ENCODE peak calls at places on chromosomes 7 and 10, in eight cellular contexts. One of them, this sample, is unnamed.

GRCh38 chr10:79189853-79190435 is 121.2 kb downstream of the ZMIZ1 start:
- DNase-seq in stimulated activated naive CD8-positive, alpha-beta T cell treated with anti-CD3 and anti-CD28 coated beads, Interleukin-15, Interleukin-2, amounts not matched to agents 100 U/mL and 50 U/mL, for 24 hours: no peak
- DNase-seq in glomerular endothelial cell: no peak
- DNase-seq in NCI-H510A treated with DMSO at 0.1 percent for 48 hours: no peak
- DNase-seq in stimulated activated CD4-positive, alpha-beta T cell treated with anti-CD3 and anti-CD28 coated beads, Interleukin-1b, Interleukin-23, amount 100 ng/mL, for 48 hours: no peak
- DNase-seq in mucosa of descending colon: no peak
- DNase-seq in astrocyte of the hippocampus: peak; percentile 72
- DNase-seq in mesenchymal stem cell: no peak
- DNase-seq in this sample: no peak

GRCh38 chr10:46555713-46556514 is 544 bp downstream of the GPRIN2 start:
- DNase-seq in astrocyte of the hippocampus: no peak
- DNase-seq in mesenchymal stem cell: no peak
- DNase-seq in mucosa of descending colon: peak; percentile 81
- DNase-seq in NCI-H510A treated with DMSO at 0.1 percent for 48 hours: peak; percentile 62
- DNase-seq in glomerular endothelial cell: no peak
- DNase-seq in stimulated activated CD4-positive, alpha-beta T cell treated with anti-CD3 and anti-CD28 coated beads, Interleukin-1b, Interleukin-23, amount 100 ng/mL, for 48 hours: no peak
- DNase-seq in stimulated activated naive CD8-positive, alpha-beta T cell treated with anti-CD3 and anti-CD28 coated beads, Interleukin-15, Interleukin-2, amounts not matched to agents 100 U/mL and 50 U/mL, for 24 hours: peak; percentile 5
- DNase-seq in this sample: no peak

GRCh38 chr7:149729586-149729982 is 43.8 kb downstream of the ZNF467 start:
- DNase-seq in stimulated activated naive CD8-positive, alpha-beta T cell treated with anti-CD3 and anti-CD28 coated beads, Interleukin-15, Interleukin-2, amounts not matched to agents 100 U/mL and 50 U/mL, for 24 hours: no peak
- DNase-seq in stimulated activated CD4-positive, alpha-beta T cell treated with anti-CD3 and anti-CD28 coated beads, Interleukin-1b, Interleukin-23, amount 100 ng/mL, for 48 hours: no peak
- DNase-seq in NCI-H510A treated with DMSO at 0.1 percent for 48 hours: no peak
- DNase-seq in glomerular endothelial cell: no peak
- DNase-seq in astrocyte of the hippocampus: no peak
- DNase-seq in mesenchymal stem cell: no peak
- DNase-seq in mucosa of descending colon: no peak
- DNase-seq in this sample: no peak

GRCh38 chr10:87771871-87772500 is 46.0 kb downstream of the ATAD1 start:
- DNase-seq in NCI-H510A treated with DMSO at 0.1 percent for 48 hours: peak; percentile 29
- DNase-seq in stimulated activated naive CD8-positive, alpha-beta T cell treated with anti-CD3 and anti-CD28 coated beads, Interleukin-15, Interleukin-2, amounts not matched to agents 100 U/mL and 50 U/mL, for 24 hours: no peak
- DNase-seq in mesenchymal stem cell: peak; percentile 52
- DNase-seq in glomerular endothelial cell: no peak
- DNase-seq in mucosa of descending colon: no peak
- DNase-seq in astrocyte of the hippocampus: peak; percentile 32
- DNase-seq in stimulated activated CD4-positive, alpha-beta T cell treated with anti-CD3 and anti-CD28 coated beads, Interleukin-1b, Interleukin-23, amount 100 ng/mL, for 48 hours: no peak
- DNase-seq in this sample: no peak

GRCh38 chr10:91683976-91684375 is 51.1 kb upstream of the PPP1R3C start:
- DNase-seq in mucosa of descending colon: no peak
- DNase-seq in glomerular endothelial cell: no peak
- DNase-seq in mesenchymal stem cell: peak; percentile 82
- DNase-seq in NCI-H510A treated with DMSO at 0.1 percent for 48 hours: no peak
- DNase-seq in stimulated activated naive CD8-positive, alpha-beta T cell treated with anti-CD3 and anti-CD28 coated beads, Interleukin-15, Interleukin-2, amounts not matched to agents 100 U/mL and 50 U/mL, for 24 hours: no peak
- DNase-seq in astrocyte of the hippocampus: peak; percentile 69
- DNase-seq in stimulated activated CD4-positive, alpha-beta T cell treated with anti-CD3 and anti-CD28 coated beads, Interleukin-1b, Interleukin-23, amount 100 ng/mL, for 48 hours: no peak
- DNase-seq in this sample: no peak

GRCh38 chr10:49175587-49176309 is 12.4 kb downstream of the TMEM273 start:
- DNase-seq in mesenchymal stem cell: no peak
- DNase-seq in glomerular endothelial cell: no peak
- DNase-seq in NCI-H510A treated with DMSO at 0.1 percent for 48 hours: no peak
- DNase-seq in mucosa of descending colon: no peak
- DNase-seq in stimulated activated CD4-positive, alpha-beta T cell treated with anti-CD3 and anti-CD28 coated beads, Interleukin-1b, Interleukin-23, amount 100 ng/mL, for 48 hours: no peak
- DNase-seq in astrocyte of the hippocampus: no peak
- DNase-seq in stimulated activated naive CD8-positive, alpha-beta T cell treated with anti-CD3 and anti-CD28 coated beads, Interleukin-15, Interleukin-2, amounts not matched to agents 100 U/mL and 50 U/mL, for 24 hours: no peak
- DNase-seq in this sample: no peak

GRCh38 chr10:132654708-132655661 is 117.4 kb downstream of the INPP5A start:
- DNase-seq in stimulated activated naive CD8-positive, alpha-beta T cell treated with anti-CD3 and anti-CD28 coated beads, Interleukin-15, Interleukin-2, amounts not matched to agents 100 U/mL and 50 U/mL, for 24 hours: peak; percentile 72
- DNase-seq in astrocyte of the hippocampus: peak; percentile 87
- DNase-seq in stimulated activated CD4-positive, alpha-beta T cell treated with anti-CD3 and anti-CD28 coated beads, Interleukin-1b, Interleukin-23, amount 100 ng/mL, for 48 hours: peak; percentile 53
- DNase-seq in mucosa of descending colon: peak; percentile 62
- DNase-seq in mesenchymal stem cell: peak; percentile 58
- DNase-seq in glomerular endothelial cell: no peak
- DNase-seq in NCI-H510A treated with DMSO at 0.1 percent for 48 hours: peak; percentile 8
- DNase-seq in this sample: peak; percentile 35

GRCh38 chr7:98211221-98211675 is at the start of gene BHLHA15:
- DNase-seq in mucosa of descending colon: peak; percentile 82
- DNase-seq in NCI-H510A treated with DMSO at 0.1 percent for 48 hours: peak; percentile 9
- DNase-seq in stimulated activated naive CD8-positive, alpha-beta T cell treated with anti-CD3 and anti-CD28 coated beads, Interleukin-15, Interleukin-2, amounts not matched to agents 100 U/mL and 50 U/mL, for 24 hours: peak; percentile 51
- DNase-seq in glomerular endothelial cell: no peak
- DNase-seq in stimulated activated CD4-positive, alpha-beta T cell treated with anti-CD3 and anti-CD28 coated beads, Interleukin-1b, Interleukin-23, amount 100 ng/mL, for 48 hours: peak; percentile 24
- DNase-seq in astrocyte of the hippocampus: no peak
- DNase-seq in mesenchymal stem cell: no peak
- DNase-seq in this sample: peak; percentile 26

GRCh38 chr7:94547128-94547527 is 37.5 kb downstream of the CASD1 start:
- DNase-seq in stimulated activated naive CD8-positive, alpha-beta T cell treated with anti-CD3 and anti-CD28 coated beads, Interleukin-15, Interleukin-2, amounts not matched to agents 100 U/mL and 50 U/mL, for 24 hours: no peak
- DNase-seq in mucosa of descending colon: no peak
- DNase-seq in stimulated activated CD4-positive, alpha-beta T cell treated with anti-CD3 and anti-CD28 coated beads, Interleukin-1b, Interleukin-23, amount 100 ng/mL, for 48 hours: no peak
- DNase-seq in NCI-H510A treated with DMSO at 0.1 percent for 48 hours: no peak
- DNase-seq in astrocyte of the hippocampus: no peak
- DNase-seq in mesenchymal stem cell: no peak
- DNase-seq in glomerular endothelial cell: no peak
- DNase-seq in this sample: no peak

GRCh38 chr7:18040196-18040595 is 12.6 kb upstream of the PRPS1L1 start:
- DNase-seq in stimulated activated CD4-positive, alpha-beta T cell treated with anti-CD3 and anti-CD28 coated beads, Interleukin-1b, Interleukin-23, amount 100 ng/mL, for 48 hours: no peak
- DNase-seq in mucosa of descending colon: no peak
- DNase-seq in astrocyte of the hippocampus: peak; percentile 64
- DNase-seq in NCI-H510A treated with DMSO at 0.1 percent for 48 hours: no peak
- DNase-seq in glomerular endothelial cell: no peak
- DNase-seq in stimulated activated naive CD8-positive, alpha-beta T cell treated with anti-CD3 and anti-CD28 coated beads, Interleukin-15, Interleukin-2, amounts not matched to agents 100 U/mL and 50 U/mL, for 24 hours: no peak
- DNase-seq in mesenchymal stem cell: peak; percentile 63
- DNase-seq in this sample: no peak

GRCh38 chr10:102652170-102652926 is 8.1 kb downstream of the TRIM8 start:
- DNase-seq in NCI-H510A treated with DMSO at 0.1 percent for 48 hours: no peak
- DNase-seq in stimulated activated naive CD8-positive, alpha-beta T cell treated with anti-CD3 and anti-CD28 coated beads, Interleukin-15, Interleukin-2, amounts not matched to agents 100 U/mL and 50 U/mL, for 24 hours: peak; percentile 51
- DNase-seq in stimulated activated CD4-positive, alpha-beta T cell treated with anti-CD3 and anti-CD28 coated beads, Interleukin-1b, Interleukin-23, amount 100 ng/mL, for 48 hours: no peak
- DNase-seq in astrocyte of the hippocampus: no peak
- DNase-seq in mucosa of descending colon: peak; percentile 37
- DNase-seq in glomerular endothelial cell: no peak
- DNase-seq in mesenchymal stem cell: no peak
- DNase-seq in this sample: no peak

GRCh38 chr10:87095241-87095945 is 387 bp downstream of the SHLD2 start:
- DNase-seq in glomerular endothelial cell: no peak
- DNase-seq in astrocyte of the hippocampus: peak; percentile 93
- DNase-seq in stimulated activated CD4-positive, alpha-beta T cell treated with anti-CD3 and anti-CD28 coated beads, Interleukin-1b, Interleukin-23, amount 100 ng/mL, for 48 hours: peak; percentile 78
- DNase-seq in stimulated activated naive CD8-positive, alpha-beta T cell treated with anti-CD3 and anti-CD28 coated beads, Interleukin-15, Interleukin-2, amounts not matched to agents 100 U/mL and 50 U/mL, for 24 hours: peak; percentile 82
- DNase-seq in NCI-H510A treated with DMSO at 0.1 percent for 48 hours: peak; percentile 20
- DNase-seq in mucosa of descending colon: peak; percentile 89
- DNase-seq in mesenchymal stem cell: peak; percentile 93
- DNase-seq in this sample: peak; percentile 70

GRCh38 chr10:82811621-82812020 is 936.6 kb downstream of the NRG3 start:
- DNase-seq in glomerular endothelial cell: no peak
- DNase-seq in stimulated activated naive CD8-positive, alpha-beta T cell treated with anti-CD3 and anti-CD28 coated beads, Interleukin-15, Interleukin-2, amounts not matched to agents 100 U/mL and 50 U/mL, for 24 hours: no peak
- DNase-seq in stimulated activated CD4-positive, alpha-beta T cell treated with anti-CD3 and anti-CD28 coated beads, Interleukin-1b, Interleukin-23, amount 100 ng/mL, for 48 hours: no peak
- DNase-seq in mesenchymal stem cell: peak; percentile 38
- DNase-seq in astrocyte of the hippocampus: no peak
- DNase-seq in NCI-H510A treated with DMSO at 0.1 percent for 48 hours: no peak
- DNase-seq in mucosa of descending colon: no peak
- DNase-seq in this sample: no peak

GRCh38 chr10:12135631-12136030 is 6.2 kb downstream of the SEC61A2 start:
- DNase-seq in stimulated activated naive CD8-positive, alpha-beta T cell treated with anti-CD3 and anti-CD28 coated beads, Interleukin-15, Interleukin-2, amounts not matched to agents 100 U/mL and 50 U/mL, for 24 hours: no peak
- DNase-seq in glomerular endothelial cell: no peak
- DNase-seq in astrocyte of the hippocampus: no peak
- DNase-seq in mucosa of descending colon: no peak
- DNase-seq in stimulated activated CD4-positive, alpha-beta T cell treated with anti-CD3 and anti-CD28 coated beads, Interleukin-1b, Interleukin-23, amount 100 ng/mL, for 48 hours: no peak
- DNase-seq in mesenchymal stem cell: peak; percentile 43
- DNase-seq in NCI-H510A treated with DMSO at 0.1 percent for 48 hours: no peak
- DNase-seq in this sample: no peak

GRCh38 chr7:105830405-105831218 is 45.8 kb downstream of the ATXN7L1 start:
- DNase-seq in mesenchymal stem cell: peak; percentile 98
- DNase-seq in glomerular endothelial cell: peak; percentile 80
- DNase-seq in astrocyte of the hippocampus: peak; percentile 94
- DNase-seq in NCI-H510A treated with DMSO at 0.1 percent for 48 hours: no peak
- DNase-seq in stimulated activated naive CD8-positive, alpha-beta T cell treated with anti-CD3 and anti-CD28 coated beads, Interleukin-15, Interleukin-2, amounts not matched to agents 100 U/mL and 50 U/mL, for 24 hours: no peak
- DNase-seq in stimulated activated CD4-positive, alpha-beta T cell treated with anti-CD3 and anti-CD28 coated beads, Interleukin-1b, Interleukin-23, amount 100 ng/mL, for 48 hours: no peak
- DNase-seq in mucosa of descending colon: no peak
- DNase-seq in this sample: no peak

GRCh38 chr10:71880425-71881306 is 29.6 kb upstream of the PSAP start:
- DNase-seq in astrocyte of the hippocampus: no peak
- DNase-seq in NCI-H510A treated with DMSO at 0.1 percent for 48 hours: no peak
- DNase-seq in glomerular endothelial cell: no peak
- DNase-seq in mesenchymal stem cell: no peak
- DNase-seq in mucosa of descending colon: no peak
- DNase-seq in stimulated activated naive CD8-positive, alpha-beta T cell treated with anti-CD3 and anti-CD28 coated beads, Interleukin-15, Interleukin-2, amounts not matched to agents 100 U/mL and 50 U/mL, for 24 hours: no peak
- DNase-seq in stimulated activated CD4-positive, alpha-beta T cell treated with anti-CD3 and anti-CD28 coated beads, Interleukin-1b, Interleukin-23, amount 100 ng/mL, for 48 hours: no peak
- DNase-seq in this sample: no peak

GRCh38 chr7:149832332-149833041 is 5.7 kb upstream of the ZNF862 start:
- DNase-seq in mucosa of descending colon: peak; percentile 13
- DNase-seq in NCI-H510A treated with DMSO at 0.1 percent for 48 hours: no peak
- DNase-seq in mesenchymal stem cell: no peak
- DNase-seq in glomerular endothelial cell: no peak
- DNase-seq in astrocyte of the hippocampus: no peak
- DNase-seq in stimulated activated CD4-positive, alpha-beta T cell treated with anti-CD3 and anti-CD28 coated beads, Interleukin-1b, Interleukin-23, amount 100 ng/mL, for 48 hours: no peak
- DNase-seq in stimulated activated naive CD8-positive, alpha-beta T cell treated with anti-CD3 and anti-CD28 coated beads, Interleukin-15, Interleukin-2, amounts not matched to agents 100 U/mL and 50 U/mL, for 24 hours: no peak
- DNase-seq in this sample: no peak

This sample was measured in T-helper 17 cell.